ENCODE peak calls at places on chromosomes 2 and 18, in four cellular contexts. One of them, this sample, is unnamed.

GRCh38 chr2:20326163-20326780 is 24.4 kb downstream of the PUM2 start:
- DNase-seq in transverse colon: peak
- DNase-seq in stomach: peak
- DNase-seq in HL-60: no peak
- DNase-seq in this sample: peak

GRCh38 chr2:31397099-31397498 is 17.4 kb downstream of the XDH start:
- DNase-seq in transverse colon: no peak
- DNase-seq in stomach: peak
- DNase-seq in HL-60: no peak
- DNase-seq in this sample: peak

GRCh38 chr2:44077942-44078511 is 82.2 kb upstream of the LRPPRC start:
- DNase-seq in HL-60: no peak
- DNase-seq in stomach: no peak
- DNase-seq in transverse colon: no peak
- DNase-seq in this sample: no peak

GRCh38 chr2:37421686-37422085 is 77.3 kb downstream of the QPCT start:
- DNase-seq in transverse colon: no peak
- DNase-seq in stomach: no peak
- DNase-seq in HL-60: no peak
- DNase-seq in this sample: no peak

GRCh38 chr2:194260185-194260584 is 1396.8 kb upstream of the SLC39A10 start:
- DNase-seq in stomach: no peak
- DNase-seq in HL-60: no peak
- DNase-seq in transverse colon: no peak
- DNase-seq in this sample: no peak

GRCh38 chr2:198638579-198638978 is 819.2 kb downstream of the SATB2 start:
- DNase-seq in HL-60: no peak
- DNase-seq in transverse colon: no peak
- DNase-seq in stomach: no peak
- DNase-seq in this sample: no peak

GRCh38 chr2:84846732-84847131 is 34.2 kb downstream of the TRABD2A start:
- DNase-seq in HL-60: no peak
- DNase-seq in transverse colon: peak
- DNase-seq in stomach: no peak
- DNase-seq in this sample: no peak

GRCh38 chr2:182818541-182819308 is 47.7 kb downstream of the FRZB start:
- DNase-seq in stomach: no peak
- DNase-seq in HL-60: no peak
- DNase-seq in transverse colon: no peak
- DNase-seq in this sample: no peak

GRCh38 chr2:159604159-159604558 is 12.2 kb downstream of the BAZ2B start:
- DNase-seq in stomach: no peak
- DNase-seq in HL-60: no peak
- DNase-seq in transverse colon: no peak
- DNase-seq in this sample: no peak

GRCh38 chr2:143259368-143259958 is 130.2 kb downstream of the ARHGAP15 start:
- DNase-seq in transverse colon: peak
- DNase-seq in stomach: peak
- DNase-seq in HL-60: peak
- DNase-seq in this sample: peak

GRCh38 chr18:49279041-49279440 is 181.4 kb downstream of the DYM start:
- DNase-seq in stomach: no peak
- DNase-seq in HL-60: no peak
- DNase-seq in transverse colon: no peak
- DNase-seq in this sample: no peak

GRCh38 chr18:79901665-79902064 is 49.8 kb downstream of the SLC66A2 start:
- DNase-seq in transverse colon: peak
- DNase-seq in stomach: no peak
- DNase-seq in HL-60: no peak
- DNase-seq in this sample: no peak

GRCh38 chr18:26546875-26547301 is 1.5 kb downstream of the KCTD1 start:
- DNase-seq in stomach: no peak
- DNase-seq in HL-60: no peak
- DNase-seq in transverse colon: no peak
- DNase-seq in this sample: peak
- H3K4me3 ChIP-seq in stomach: peak
- H3K4me3 ChIP-seq in HL-60: no peak
- H3K4me3 ChIP-seq in transverse colon: no peak
- H3K4me3 ChIP-seq in this sample: peak

DNA sequence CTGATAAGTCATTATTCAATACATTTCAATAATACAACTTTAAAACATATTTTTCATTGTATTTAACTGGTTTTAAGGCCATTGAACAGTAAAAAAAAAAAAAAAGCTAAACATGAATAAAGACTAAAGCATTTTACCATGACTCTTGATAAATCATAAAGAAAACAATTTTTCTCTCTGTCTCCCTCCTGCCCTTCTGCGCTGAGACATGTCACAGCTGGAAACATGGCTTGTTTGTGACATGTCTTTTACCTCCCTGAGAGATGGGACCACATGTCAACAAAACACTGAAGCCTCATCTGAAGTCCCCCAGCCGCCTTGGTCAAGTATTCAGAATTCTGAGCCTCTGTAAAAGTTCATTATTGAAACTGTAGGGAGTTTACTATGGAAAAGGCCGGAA is 221.1 kb downstream of the ZNF407 start:
- DNase-seq in transverse colon: no peak
- DNase-seq in HL-60: no peak
- DNase-seq in stomach: no peak
- DNase-seq in this sample: no peak
- H3K27ac ChIP-seq in transverse colon: no peak
- H3K27ac ChIP-seq in HL-60: no peak
- H3K27ac ChIP-seq in stomach: no peak
- H3K27ac ChIP-seq in this sample: no peak

DNA sequence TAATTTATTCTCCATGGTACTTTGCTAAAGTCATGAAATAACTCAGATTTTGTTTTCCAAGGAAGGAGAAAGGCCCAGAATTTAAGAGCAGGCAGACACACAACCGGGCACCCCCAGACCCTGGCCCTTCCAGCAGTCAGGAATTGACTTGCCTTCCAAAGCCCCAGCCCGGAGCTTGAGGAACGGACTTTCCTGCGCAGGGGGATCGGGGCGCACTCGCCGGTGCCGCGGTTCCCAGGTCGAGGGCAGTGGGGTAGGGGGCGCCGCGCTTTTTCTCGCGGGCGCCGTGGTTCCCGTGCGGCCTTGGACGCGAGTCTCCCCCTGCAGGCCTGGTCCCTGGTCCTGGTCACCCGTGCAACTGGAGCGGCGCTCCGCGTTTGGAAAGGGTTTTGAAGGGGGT is 1.2 kb downstream of the ZNF236 start:
- DNase-seq in transverse colon: peak
- DNase-seq in HL-60: no peak
- DNase-seq in stomach: no peak
- DNase-seq in this sample: peak
- TF ChIP-seq CTCF in transverse colon: no peak
- TF ChIP-seq CTCF in HL-60: no peak
- TF ChIP-seq CTCF in stomach: no peak
- TF ChIP-seq CTCF in this sample: no peak

GRCh38 chr18:9117980-9118841 is 15.7 kb downstream of the NDUFV2 start:
- DNase-seq in HL-60: no peak
- DNase-seq in stomach: no peak
- DNase-seq in transverse colon: no peak
- DNase-seq in this sample: no peak
- H3K4me3 ChIP-seq in HL-60: no peak
- H3K4me3 ChIP-seq in stomach: no peak
- H3K4me3 ChIP-seq in transverse colon: peak
- H3K4me3 ChIP-seq in this sample: no peak

GRCh38 chr2:48901015-48901343 is 145.5 kb upstream of the LHCGR start:
- DNase-seq in transverse colon: no peak
- DNase-seq in stomach: no peak
- DNase-seq in HL-60: no peak
- DNase-seq in this sample: no peak
- H3K27ac ChIP-seq in transverse colon: no peak
- H3K27ac ChIP-seq in stomach: no peak
- H3K27ac ChIP-seq in HL-60: no peak
- H3K27ac ChIP-seq in this sample: no peak

GRCh38 chr18:55477537-55478300 is 110.3 kb downstream of the TCF4 start:
- DNase-seq in HL-60: no peak
- DNase-seq in transverse colon: no peak
- DNase-seq in stomach: no peak
- DNase-seq in this sample: peak
- TF ChIP-seq CTCF in HL-60: no peak
- TF ChIP-seq CTCF in transverse colon: no peak
- TF ChIP-seq CTCF in stomach: no peak
- TF ChIP-seq CTCF in this sample: no peak

DNA sequence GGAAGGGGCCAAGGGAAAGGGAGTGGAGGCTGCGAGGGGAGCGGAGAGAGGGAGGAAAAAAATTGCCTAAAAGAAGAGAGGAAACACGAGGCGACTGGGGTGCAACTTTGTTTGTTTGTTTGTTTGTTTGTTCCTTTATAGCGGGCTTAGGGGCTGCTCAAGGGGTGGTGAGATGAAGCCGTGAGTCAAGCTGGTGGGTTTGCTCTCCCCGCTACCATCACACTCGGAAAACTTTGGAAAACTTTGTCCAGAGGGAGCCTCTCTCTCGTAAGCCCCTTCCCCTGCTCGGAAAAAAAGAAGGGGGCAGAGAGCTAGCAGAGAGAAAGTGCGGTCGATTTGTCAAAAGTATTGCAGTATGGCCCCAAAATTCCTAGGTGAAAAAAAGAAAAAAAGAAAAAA is 308 bp upstream of the CYP26B1 start:
- DNase-seq in HL-60: no peak
- DNase-seq in stomach: no peak
- DNase-seq in transverse colon: no peak
- DNase-seq in this sample: no peak
- H3K4me3 ChIP-seq in HL-60: no peak
- H3K4me3 ChIP-seq in stomach: peak
- H3K4me3 ChIP-seq in transverse colon: peak
- H3K4me3 ChIP-seq in this sample: peak

GRCh38 chr2:149075065-149075464 is 36.6 kb downstream of the LYPD6B start:
- DNase-seq in stomach: peak
- DNase-seq in HL-60: no peak
- DNase-seq in transverse colon: no peak
- DNase-seq in this sample: no peak
- H3K27ac ChIP-seq in stomach: no peak
- H3K27ac ChIP-seq in HL-60: no peak
- H3K27ac ChIP-seq in transverse colon: no peak
- H3K27ac ChIP-seq in this sample: no peak

GRCh38 chr2:201558665-201559064 is 84.6 kb downstream of the TMEM237 start:
- DNase-seq in HL-60: no peak
- DNase-seq in transverse colon: no peak
- DNase-seq in stomach: no peak
- DNase-seq in this sample: no peak
- TF ChIP-seq CTCF in HL-60: no peak
- TF ChIP-seq CTCF in transverse colon: no peak
- TF ChIP-seq CTCF in stomach: no peak
- TF ChIP-seq CTCF in this sample: no peak